ENCODE peak calls at places on chromosomes 12 and 14, in seven cellular contexts. P is AG10803, A is psoas muscle, O is germinal center, D is neural crest cell, M is activated gamma-delta T cell treated with Interleukin-2 at 50 U/mL for 16 hours, L is A549. E is an unnamed sample.

GRCh38 chr14:101830271-101830670 is 68.8 kb downstream of the PPP2R5C start:
- DNase-seq in P (no peak), A (no peak), O (no peak), D (no peak), M (no peak), L (no peak), E (no peak)

GRCh38 chr12:77087427-77087826 is 22.1 kb upstream of the E2F7 start:
- DNase-seq in P (peak; percentile 79), A (no peak), O (no peak), D (no peak), M (no peak), L (no peak), E (no peak)

GRCh38 chr14:70816525-70816924 is 7.2 kb upstream of the MAP3K9 start:
- DNase-seq in P (no peak), A (no peak), O (no peak), D (no peak), M (no peak), L (peak; percentile 16), E (no peak)

GRCh38 chr12:19236656-19237055 is 107.1 kb downstream of the PLEKHA5 start:
- DNase-seq in P (peak; percentile 47), A (no peak), O (no peak), D (peak; percentile 20), M (no peak), L (no peak), E (peak; percentile 40)

GRCh38 chr12:12999276-12999958 is 648 bp downstream of the HEBP1 start:
- DNase-seq in P (peak; percentile 40), A (no peak), O (no peak), D (no peak), M (no peak), L (no peak), E (no peak)

GRCh38 chr14:104659764-104660523 is 29.5 kb upstream of the INF2 start:
- DNase-seq in P (no peak), A (no peak), O (peak; percentile 63), D (no peak), M (no peak), L (no peak), E (no peak)

GRCh38 chr12:22525426-22525825 is 18.9 kb downstream of the C2CD5 start:
- DNase-seq in P (peak; percentile 62), A (no peak), O (no peak), D (no peak), M (no peak), L (no peak), E (no peak)

GRCh38 chr12:116053479-116054195 is 223.9 kb downstream of the MED13L start:
- DNase-seq in P (peak; percentile 93), A (peak; percentile 32), O (no peak), D (no peak), M (no peak), L (peak; percentile 59), E (peak; percentile 69)

GRCh38 chr12:6703631-6704030 is 3.0 kb upstream of the PIANP start:
- DNase-seq in P (no peak), A (no peak), O (no peak), D (no peak), M (no peak), L (peak; percentile 65), E (peak; percentile 56)

GRCh38 chr14:102775855-102776760 is 1.1 kb upstream of the TRAF3 start:
- DNase-seq in P (peak; percentile 69), A (peak; percentile 23), O (no peak), D (no peak), M (no peak), L (peak; percentile 75), E (peak; percentile 78)

GRCh38 chr14:75432406-75432805 is 4.6 kb downstream of the JDP2 start:
- DNase-seq in P (no peak), A (no peak), O (no peak), D (no peak), M (no peak), L (no peak), E (no peak)

GRCh38 chr14:90556050-90556477 is 159.2 kb downstream of the CALM1 start:
- DNase-seq in P (no peak), A (no peak), O (no peak), D (peak; percentile 52), M (no peak), L (no peak), E (peak; percentile 19)

GRCh38 chr14:85599939-85600338 is 70.0 kb downstream of the FLRT2 start:
- DNase-seq in P (peak; percentile 30), A (no peak), O (no peak), D (no peak), M (no peak), L (no peak), E (peak; percentile 68)

GRCh38 chr14:32761381-32761968 is 177.2 kb upstream of the NPAS3 start:
- DNase-seq in P (peak; percentile 62), A (no peak), O (no peak), D (no peak), M (no peak), L (no peak), E (peak; percentile 49)

GRCh38 chr12:95859344-95859816 is 628 bp downstream of the SNRPF start:
- DNase-seq in P (peak; percentile 17), A (no peak), O (peak; percentile 14), D (no peak), M (no peak), L (peak; percentile 38), E (peak; percentile 58)

GRCh38 chr14:57962293-57962996 is 96.6 kb upstream of the SLC35F4 start:
- DNase-seq in P (no peak), A (no peak), O (no peak), D (peak; percentile 14), M (no peak), L (no peak), E (no peak)

GRCh38 chr12:42794811-42795210 is 205.3 kb upstream of the PRICKLE1 start:
- DNase-seq in P (peak; percentile 3), A (no peak), O (no peak), D (no peak), M (no peak), L (no peak), E (no peak)

GRCh38 chr12:112988224-112988623 is 9.9 kb downstream of the OAS2 start:
- DNase-seq in P (no peak), A (no peak), O (no peak), D (no peak), M (no peak), L (no peak), E (no peak)

GRCh38 chr14:22982013-22982476 is 306 bp downstream of the AJUBA start:
- DNase-seq in P (no peak), A (no peak), O (no peak), D (peak; percentile 17), M (no peak), L (peak; percentile 22), E (peak; percentile 37)

GRCh38 chr14:65486856-65487255 is 74.3 kb downstream of the FUT8 start:
- DNase-seq in P (no peak), A (no peak), O (no peak), D (no peak), M (no peak), L (no peak), E (no peak)

GRCh38 chr12:66156654-66157053 is 13.1 kb downstream of the TMBIM4 start:
- DNase-seq in P (no peak), A (no peak), O (no peak), D (no peak), M (no peak), L (no peak), E (no peak)

GRCh38 chr12:101209319-101210302 is at the start of gene SLC5A8:
- DNase-seq in P (no peak), A (no peak), O (no peak), D (no peak), M (no peak), L (no peak), E (no peak)

GRCh38 chr12:109844983-109845841 is 12.0 kb upstream of the TRPV4 start:
- DNase-seq in P (peak; percentile 65), A (peak; percentile 86), O (peak; percentile 94), D (peak; percentile 97), M (peak; percentile 90), L (peak; percentile 88), E (peak; percentile 78)

GRCh38 chr12:6345319-6346071 is 3.6 kb upstream of the TNFRSF1A start:
- DNase-seq in P (peak; percentile 88), A (no peak), O (no peak), D (no peak), M (peak; percentile 43), L (peak; percentile 98), E (peak; percentile 98)

GRCh38 chr12:71392521-71393145 is 47.0 kb upstream of the LGR5 start:
- DNase-seq in P (peak; percentile 81), A (no peak), O (peak; percentile 36), D (peak; percentile 1), M (no peak), L (peak; percentile 84), E (peak; percentile 75)

GRCh38 chr12:6943387-6943718 is 263 bp upstream of the RNU7-1 start:
- DNase-seq in P (peak; percentile 95), A (peak; percentile 76), O (peak; percentile 94), D (peak; percentile 67), M (peak; percentile 73), L (peak; percentile 95), E (peak; percentile 97)

GRCh38 chr12:9702239-9702638 is 30.7 kb downstream of the CLECL1 start:
- DNase-seq in P (no peak), A (no peak), O (no peak), D (no peak), M (peak; percentile 53), L (no peak), E (no peak)

GRCh38 chr12:64390275-64390851 is at the start of gene C12orf56:
- DNase-seq in P (peak; percentile 30), A (peak; percentile 16), O (no peak), D (peak; percentile 11), M (no peak), L (peak; percentile 63), E (no peak)

GRCh38 chr14:28101992-28102391 is 664.6 kb upstream of the FOXG1 start:
- DNase-seq in P (no peak), A (no peak), O (no peak), D (no peak), M (no peak), L (no peak), E (no peak)

GRCh38 chr12:1778911-1779310 is 41.5 kb upstream of the LRTM2 start:
- DNase-seq in P (peak; percentile 52), A (no peak), O (no peak), D (no peak), M (no peak), L (no peak), E (no peak)

GRCh38 chr12:21615441-21615840 is 10.8 kb upstream of the GYS2 start:
- DNase-seq in P (no peak), A (no peak), O (no peak), D (no peak), M (no peak), L (no peak), E (no peak)

GRCh38 chr12:82972624-82973023 is 285.9 kb downstream of the TMTC2 start:
- DNase-seq in P (no peak), A (no peak), O (no peak), D (no peak), M (no peak), L (no peak), E (no peak)

GRCh38 chr12:103196467-103196866 is 239.0 kb downstream of the ASCL1 start:
- DNase-seq in P (no peak), A (no peak), O (no peak), D (no peak), M (no peak), L (no peak), E (no peak)

GRCh38 chr12:59929091-59929490 is 333.3 kb downstream of the SLC16A7 start:
- DNase-seq in P (peak; percentile 86), A (no peak), O (no peak), D (no peak), M (no peak), L (peak; percentile 55), E (peak; percentile 14)

GRCh38 chr12:56157201-56158028 is 744 bp upstream of the MYL6 start:
- DNase-seq in P (peak; percentile 86), A (peak; percentile 77), O (peak; percentile 85), D (peak; percentile 61), M (peak; percentile 47), L (peak; percentile 87), E (peak; percentile 94)

GRCh38 chr12:66251049-66251448 is 51.2 kb upstream of the HELB start:
- DNase-seq in P (no peak), A (no peak), O (no peak), D (no peak), M (no peak), L (no peak), E (no peak)

GRCh38 chr14:72909163-72909562 is 15.3 kb upstream of the DPF3 start:
- DNase-seq in P (peak; percentile 72), A (no peak), O (no peak), D (no peak), M (no peak), L (no peak), E (no peak)

GRCh38 chr14:91281346-91281745 is 36.8 kb upstream of the GPR68 start:
- DNase-seq in P (peak; percentile 35), A (no peak), O (no peak), D (no peak), M (no peak), L (no peak), E (no peak)

E was measured in mesenchymal stem cell.